ENCODE peak calls at places on chromosome 5, in five cellular contexts. One of them, this sample, is unnamed.

GRCh38 chr5:64952961-64953360 is 184.2 kb downstream of the CWC27 start:
- DNase-seq in NCI-H510A treated with DMSO at 0.1 percent for 48 hours: no peak
- DNase-seq in B cell: no peak
- DNase-seq in LoVo: no peak
- DNase-seq in activated naive CD8-positive, alpha-beta T cell treated with anti-CD3 and anti-CD28 coated beads, Interleukin-2, amount 50 U/mL, for 24 hours: no peak
- DNase-seq in this sample: no peak

GRCh38 chr5:103373576-103374472 is 115.3 kb downstream of the MACIR start:
- DNase-seq in LoVo: no peak
- DNase-seq in NCI-H510A treated with DMSO at 0.1 percent for 48 hours: peak
- DNase-seq in activated naive CD8-positive, alpha-beta T cell treated with anti-CD3 and anti-CD28 coated beads, Interleukin-2, amount 50 U/mL, for 24 hours: no peak
- DNase-seq in B cell: no peak
- DNase-seq in this sample: no peak

GRCh38 chr5:136053336-136054121 is 24.7 kb downstream of the TGFBI start:
- DNase-seq in NCI-H510A treated with DMSO at 0.1 percent for 48 hours: no peak
- DNase-seq in B cell: no peak
- DNase-seq in LoVo: peak
- DNase-seq in activated naive CD8-positive, alpha-beta T cell treated with anti-CD3 and anti-CD28 coated beads, Interleukin-2, amount 50 U/mL, for 24 hours: no peak
- DNase-seq in this sample: no peak

GRCh38 chr5:147968855-147969254 is 62.5 kb upstream of the C5orf46 start:
- DNase-seq in activated naive CD8-positive, alpha-beta T cell treated with anti-CD3 and anti-CD28 coated beads, Interleukin-2, amount 50 U/mL, for 24 hours: no peak
- DNase-seq in NCI-H510A treated with DMSO at 0.1 percent for 48 hours: no peak
- DNase-seq in B cell: no peak
- DNase-seq in LoVo: no peak
- DNase-seq in this sample: no peak

GRCh38 chr5:132025403-132025971 is 14.0 kb upstream of the ACSL6 start:
- DNase-seq in NCI-H510A treated with DMSO at 0.1 percent for 48 hours: no peak
- DNase-seq in activated naive CD8-positive, alpha-beta T cell treated with anti-CD3 and anti-CD28 coated beads, Interleukin-2, amount 50 U/mL, for 24 hours: no peak
- DNase-seq in LoVo: no peak
- DNase-seq in B cell: no peak
- DNase-seq in this sample: no peak

GRCh38 chr5:94691947-94692346 is 73.5 kb downstream of the SLF1 start:
- DNase-seq in NCI-H510A treated with DMSO at 0.1 percent for 48 hours: peak
- DNase-seq in B cell: no peak
- DNase-seq in LoVo: no peak
- DNase-seq in activated naive CD8-positive, alpha-beta T cell treated with anti-CD3 and anti-CD28 coated beads, Interleukin-2, amount 50 U/mL, for 24 hours: no peak
- DNase-seq in this sample: no peak

GRCh38 chr5:33631786-33632185 is 191.0 kb downstream of the TARS1 start:
- DNase-seq in B cell: no peak
- DNase-seq in activated naive CD8-positive, alpha-beta T cell treated with anti-CD3 and anti-CD28 coated beads, Interleukin-2, amount 50 U/mL, for 24 hours: no peak
- DNase-seq in LoVo: no peak
- DNase-seq in NCI-H510A treated with DMSO at 0.1 percent for 48 hours: no peak
- DNase-seq in this sample: no peak

GRCh38 chr5:112641515-112642110 is 96.1 kb upstream of the APC start:
- DNase-seq in B cell: no peak
- DNase-seq in activated naive CD8-positive, alpha-beta T cell treated with anti-CD3 and anti-CD28 coated beads, Interleukin-2, amount 50 U/mL, for 24 hours: no peak
- DNase-seq in NCI-H510A treated with DMSO at 0.1 percent for 48 hours: no peak
- DNase-seq in LoVo: no peak
- DNase-seq in this sample: no peak

GRCh38 chr5:75348241-75348640 is 11.2 kb downstream of the HMGCR start:
- DNase-seq in B cell: no peak
- DNase-seq in LoVo: no peak
- DNase-seq in activated naive CD8-positive, alpha-beta T cell treated with anti-CD3 and anti-CD28 coated beads, Interleukin-2, amount 50 U/mL, for 24 hours: no peak
- DNase-seq in NCI-H510A treated with DMSO at 0.1 percent for 48 hours: no peak
- DNase-seq in this sample: no peak

GRCh38 chr5:1060535-1060981 is 51.3 kb downstream of the SLC12A7 start:
- DNase-seq in NCI-H510A treated with DMSO at 0.1 percent for 48 hours: no peak
- DNase-seq in LoVo: no peak
- DNase-seq in B cell: no peak
- DNase-seq in activated naive CD8-positive, alpha-beta T cell treated with anti-CD3 and anti-CD28 coated beads, Interleukin-2, amount 50 U/mL, for 24 hours: no peak
- DNase-seq in this sample: no peak

GRCh38 chr5:463952-464351 is 21.0 kb downstream of the EXOC3 start:
- DNase-seq in activated naive CD8-positive, alpha-beta T cell treated with anti-CD3 and anti-CD28 coated beads, Interleukin-2, amount 50 U/mL, for 24 hours: peak
- DNase-seq in LoVo: no peak
- DNase-seq in NCI-H510A treated with DMSO at 0.1 percent for 48 hours: no peak
- DNase-seq in B cell: peak
- DNase-seq in this sample: peak

GRCh38 chr5:158200624-158201023 is 341.7 kb upstream of the CLINT1 start:
- DNase-seq in LoVo: no peak
- DNase-seq in activated naive CD8-positive, alpha-beta T cell treated with anti-CD3 and anti-CD28 coated beads, Interleukin-2, amount 50 U/mL, for 24 hours: no peak
- DNase-seq in B cell: no peak
- DNase-seq in NCI-H510A treated with DMSO at 0.1 percent for 48 hours: no peak
- DNase-seq in this sample: no peak

GRCh38 chr5:449151-449550 is 6.2 kb downstream of the EXOC3 start:
- DNase-seq in NCI-H510A treated with DMSO at 0.1 percent for 48 hours: no peak
- DNase-seq in LoVo: no peak
- DNase-seq in B cell: no peak
- DNase-seq in activated naive CD8-positive, alpha-beta T cell treated with anti-CD3 and anti-CD28 coated beads, Interleukin-2, amount 50 U/mL, for 24 hours: no peak
- DNase-seq in this sample: no peak

GRCh38 chr5:66209350-66209749 is 65.2 kb downstream of the SREK1 start:
- DNase-seq in LoVo: peak
- DNase-seq in NCI-H510A treated with DMSO at 0.1 percent for 48 hours: no peak
- DNase-seq in activated naive CD8-positive, alpha-beta T cell treated with anti-CD3 and anti-CD28 coated beads, Interleukin-2, amount 50 U/mL, for 24 hours: no peak
- DNase-seq in B cell: no peak
- DNase-seq in this sample: no peak

GRCh38 chr5:171388816-171389168 is 1.1 kb downstream of the NPM1 start:
- DNase-seq in LoVo: no peak
- DNase-seq in NCI-H510A treated with DMSO at 0.1 percent for 48 hours: no peak
- DNase-seq in B cell: no peak
- DNase-seq in activated naive CD8-positive, alpha-beta T cell treated with anti-CD3 and anti-CD28 coated beads, Interleukin-2, amount 50 U/mL, for 24 hours: peak
- DNase-seq in this sample: peak

GRCh38 chr5:168935183-168935582 is 356.0 kb upstream of the PANK3 start:
- DNase-seq in NCI-H510A treated with DMSO at 0.1 percent for 48 hours: no peak
- DNase-seq in LoVo: no peak
- DNase-seq in activated naive CD8-positive, alpha-beta T cell treated with anti-CD3 and anti-CD28 coated beads, Interleukin-2, amount 50 U/mL, for 24 hours: no peak
- DNase-seq in B cell: no peak
- DNase-seq in this sample: no peak

GRCh38 chr5:95526871-95527270 is 27.9 kb downstream of the SKIC3 start:
- DNase-seq in LoVo: no peak
- DNase-seq in activated naive CD8-positive, alpha-beta T cell treated with anti-CD3 and anti-CD28 coated beads, Interleukin-2, amount 50 U/mL, for 24 hours: no peak
- DNase-seq in B cell: no peak
- DNase-seq in NCI-H510A treated with DMSO at 0.1 percent for 48 hours: no peak
- DNase-seq in this sample: no peak

GRCh38 chr5:177447611-177448243 is 1.1 kb downstream of the PRR7 start:
- DNase-seq in LoVo: peak
- DNase-seq in activated naive CD8-positive, alpha-beta T cell treated with anti-CD3 and anti-CD28 coated beads, Interleukin-2, amount 50 U/mL, for 24 hours: peak
- DNase-seq in NCI-H510A treated with DMSO at 0.1 percent for 48 hours: no peak
- DNase-seq in B cell: peak
- DNase-seq in this sample: no peak

GRCh38 chr5:54738118-54738972 is 220.8 kb downstream of the SNX18 start:
- DNase-seq in B cell: no peak
- DNase-seq in NCI-H510A treated with DMSO at 0.1 percent for 48 hours: no peak
- DNase-seq in LoVo: peak
- DNase-seq in activated naive CD8-positive, alpha-beta T cell treated with anti-CD3 and anti-CD28 coated beads, Interleukin-2, amount 50 U/mL, for 24 hours: no peak
- DNase-seq in this sample: no peak

GRCh38 chr5:67350600-67351315 is 154.2 kb upstream of the CD180 start:
- DNase-seq in LoVo: no peak
- DNase-seq in NCI-H510A treated with DMSO at 0.1 percent for 48 hours: no peak
- DNase-seq in B cell: no peak
- DNase-seq in activated naive CD8-positive, alpha-beta T cell treated with anti-CD3 and anti-CD28 coated beads, Interleukin-2, amount 50 U/mL, for 24 hours: no peak
- DNase-seq in this sample: no peak

GRCh38 chr5:98772415-98773213 is 849 bp upstream of the RGMB start:
- DNase-seq in LoVo: peak
- DNase-seq in activated naive CD8-positive, alpha-beta T cell treated with anti-CD3 and anti-CD28 coated beads, Interleukin-2, amount 50 U/mL, for 24 hours: peak
- DNase-seq in NCI-H510A treated with DMSO at 0.1 percent for 48 hours: peak
- DNase-seq in B cell: peak
- DNase-seq in this sample: peak

This sample was measured in activated T-helper 9 cell treated with anti-CD3 and anti-CD28 coated beads, Interleukin-2, amount 50 U/mL, for 16 hours.